ENCODE peak calls at places on chromosome 6, in eight cellular contexts. One of them, this sample, is unnamed.
A peak's percentile ranks its signal among the peaks of the same experiment; 100 is the strongest.

GRCh38 chr6:134477991-134478635 is 160.2 kb upstream of the SGK1 start:
- DNase-seq in ovary: no peak
- DNase-seq in BJ: no peak
- DNase-seq in cardiac muscle cell: no peak
- DNase-seq in heart left ventricle: no peak
- DNase-seq in uterus: no peak
- DNase-seq in pancreas: no peak
- DNase-seq in prostate gland: no peak
- DNase-seq in this sample: no peak

GRCh38 chr6:54801669-54802068 is 44.9 kb upstream of the FAM83B start:
- DNase-seq in ovary: no peak
- DNase-seq in BJ: peak; percentile 50
- DNase-seq in cardiac muscle cell: peak; percentile 41
- DNase-seq in heart left ventricle: no peak
- DNase-seq in uterus: no peak
- DNase-seq in pancreas: no peak
- DNase-seq in prostate gland: no peak
- DNase-seq in this sample: no peak

GRCh38 chr6:22025468-22026159 is 271.2 kb downstream of the PRL start:
- DNase-seq in ovary: peak; percentile 39
- DNase-seq in BJ: peak; percentile 14
- DNase-seq in cardiac muscle cell: peak; percentile 96
- DNase-seq in heart left ventricle: no peak
- DNase-seq in uterus: peak; percentile 60
- DNase-seq in pancreas: peak; percentile 16
- DNase-seq in prostate gland: no peak
- DNase-seq in this sample: peak; percentile 60

GRCh38 chr6:127173541-127173940 is 55.1 kb downstream of the RSPO3 start:
- DNase-seq in ovary: no peak
- DNase-seq in BJ: no peak
- DNase-seq in cardiac muscle cell: no peak
- DNase-seq in heart left ventricle: no peak
- DNase-seq in uterus: no peak
- DNase-seq in pancreas: no peak
- DNase-seq in prostate gland: no peak
- DNase-seq in this sample: no peak

GRCh38 chr6:89079611-89080213 is 839 bp upstream of the PNRC1 start:
- DNase-seq in ovary: peak; percentile 55
- DNase-seq in BJ: no peak
- DNase-seq in cardiac muscle cell: peak; percentile 86
- DNase-seq in heart left ventricle: peak; percentile 63
- DNase-seq in uterus: peak; percentile 61
- DNase-seq in pancreas: peak; percentile 49
- DNase-seq in prostate gland: peak; percentile 62
- DNase-seq in this sample: peak; percentile 41

GRCh38 chr6:105983763-105984162 is 102.4 kb upstream of the PRDM1 start:
- DNase-seq in ovary: no peak
- DNase-seq in BJ: no peak
- DNase-seq in cardiac muscle cell: no peak
- DNase-seq in heart left ventricle: no peak
- DNase-seq in uterus: no peak
- DNase-seq in pancreas: no peak
- DNase-seq in prostate gland: no peak
- DNase-seq in this sample: no peak

GRCh38 chr6:14072084-14072483 is 45.5 kb upstream of the CD83 start:
- DNase-seq in ovary: no peak
- DNase-seq in BJ: no peak
- DNase-seq in cardiac muscle cell: peak; percentile 20
- DNase-seq in heart left ventricle: no peak
- DNase-seq in uterus: no peak
- DNase-seq in pancreas: no peak
- DNase-seq in prostate gland: no peak
- DNase-seq in this sample: no peak

GRCh38 chr6:132746049-132746448 is 11.7 kb downstream of the VNN2 start:
- DNase-seq in ovary: no peak
- DNase-seq in BJ: no peak
- DNase-seq in cardiac muscle cell: no peak
- DNase-seq in heart left ventricle: no peak
- DNase-seq in uterus: no peak
- DNase-seq in pancreas: no peak
- DNase-seq in prostate gland: no peak
- DNase-seq in this sample: no peak

GRCh38 chr6:26545617-26546016 is 7.5 kb downstream of the HMGN4 start:
- DNase-seq in ovary: no peak
- DNase-seq in BJ: no peak
- DNase-seq in cardiac muscle cell: no peak
- DNase-seq in heart left ventricle: no peak
- DNase-seq in uterus: no peak
- DNase-seq in pancreas: no peak
- DNase-seq in prostate gland: no peak
- DNase-seq in this sample: no peak

GRCh38 chr6:104600659-104600971 is 259.1 kb downstream of the HACE1 start:
- DNase-seq in ovary: no peak
- DNase-seq in BJ: no peak
- DNase-seq in cardiac muscle cell: no peak
- DNase-seq in heart left ventricle: no peak
- DNase-seq in uterus: no peak
- DNase-seq in pancreas: no peak
- DNase-seq in prostate gland: no peak
- DNase-seq in this sample: no peak

GRCh38 chr6:104599821-104600658 is 259.7 kb downstream of the HACE1 start:
- DNase-seq in ovary: no peak
- DNase-seq in BJ: no peak
- DNase-seq in cardiac muscle cell: peak; percentile 47
- DNase-seq in heart left ventricle: no peak
- DNase-seq in uterus: no peak
- DNase-seq in pancreas: no peak
- DNase-seq in prostate gland: no peak
- DNase-seq in this sample: no peak

GRCh38 chr6:104601756-104602155 is 258.0 kb downstream of the HACE1 start:
- DNase-seq in ovary: no peak
- DNase-seq in BJ: no peak
- DNase-seq in cardiac muscle cell: peak; percentile 16
- DNase-seq in heart left ventricle: no peak
- DNase-seq in uterus: no peak
- DNase-seq in pancreas: no peak
- DNase-seq in prostate gland: no peak
- DNase-seq in this sample: no peak

GRCh38 chr6:104603108-104603745 is 256.5 kb downstream of the HACE1 start:
- DNase-seq in ovary: no peak
- DNase-seq in BJ: no peak
- DNase-seq in cardiac muscle cell: no peak
- DNase-seq in heart left ventricle: no peak
- DNase-seq in uterus: no peak
- DNase-seq in pancreas: no peak
- DNase-seq in prostate gland: no peak
- DNase-seq in this sample: no peak

DNA sequence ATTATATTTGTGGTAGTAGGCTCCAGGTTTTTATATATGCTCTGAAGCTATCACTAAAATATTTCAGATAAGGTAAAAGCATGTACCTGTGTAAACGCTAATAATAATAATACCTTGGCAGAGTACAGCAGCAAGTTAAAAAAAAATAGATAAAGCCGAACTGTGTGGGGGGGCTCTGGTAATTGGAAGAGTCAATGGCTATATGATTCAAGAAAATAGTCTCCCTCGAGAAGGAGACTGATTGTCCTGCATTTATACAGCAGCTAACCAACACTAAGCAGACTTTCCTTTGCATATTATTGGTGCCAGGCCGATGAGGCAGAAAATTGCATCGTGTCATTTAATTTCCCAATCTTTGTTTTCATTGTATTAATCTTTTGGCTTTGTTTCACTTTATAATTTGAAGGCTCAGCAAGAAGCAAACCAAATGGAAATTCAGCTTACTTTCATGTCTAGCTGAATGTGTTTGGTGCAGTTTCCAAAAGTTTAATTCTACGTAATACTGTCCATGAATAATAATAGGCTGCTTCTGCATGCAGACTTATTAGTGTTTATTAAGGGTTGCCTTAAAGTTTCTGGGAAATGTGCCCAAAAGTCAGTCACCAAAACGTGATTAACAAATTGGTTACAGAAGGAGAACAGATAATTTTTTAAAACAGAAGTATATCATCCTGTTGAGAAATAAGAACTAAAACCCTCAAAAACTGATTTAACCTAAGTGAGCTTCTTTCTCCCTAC is 258.5 kb downstream of the HACE1 start:
- DNase-seq in ovary: no peak
- DNase-seq in BJ: no peak
- DNase-seq in cardiac muscle cell: peak; percentile 66
- DNase-seq in heart left ventricle: no peak
- DNase-seq in uterus: no peak
- DNase-seq in pancreas: no peak
- DNase-seq in prostate gland: no peak
- DNase-seq in this sample: no peak
- H3K4me3 ChIP-seq in ovary: no peak overlapping the region
- H3K4me3 ChIP-seq in BJ: no peak overlapping the region
- H3K4me3 ChIP-seq in cardiac muscle cell: no peak overlapping the region
- H3K4me3 ChIP-seq in heart left ventricle: no peak overlapping the region
- H3K4me3 ChIP-seq in uterus: no peak overlapping the region
- H3K4me3 ChIP-seq in pancreas: no peak overlapping the region
- H3K4me3 ChIP-seq in prostate gland: no peak overlapping the region
- H3K4me3 ChIP-seq in this sample: no peak overlapping the region

GRCh38 chr6:36563928-36564284 is 16.6 kb upstream of the STK38 start:
- DNase-seq in ovary: no peak
- DNase-seq in BJ: no peak
- DNase-seq in cardiac muscle cell: no peak
- DNase-seq in heart left ventricle: no peak
- DNase-seq in uterus: no peak
- DNase-seq in pancreas: no peak
- DNase-seq in prostate gland: no peak
- DNase-seq in this sample: no peak
- H3K27me3 ChIP-seq in ovary: no peaks in the 10 kb centered on the region
- H3K27me3 ChIP-seq in BJ: peaks cover 2% of the 10 kb centered on the region
- H3K27me3 ChIP-seq in cardiac muscle cell: no peaks in the 10 kb centered on the region
- H3K27me3 ChIP-seq in heart left ventricle: no peaks in the 10 kb centered on the region
- H3K27me3 ChIP-seq in uterus: no peaks in the 10 kb centered on the region
- H3K27me3 ChIP-seq in pancreas: no peaks in the 10 kb centered on the region
- H3K27me3 ChIP-seq in prostate gland: no peaks in the 10 kb centered on the region
- H3K27me3 ChIP-seq in this sample: no peaks in the 10 kb centered on the region

DNA sequence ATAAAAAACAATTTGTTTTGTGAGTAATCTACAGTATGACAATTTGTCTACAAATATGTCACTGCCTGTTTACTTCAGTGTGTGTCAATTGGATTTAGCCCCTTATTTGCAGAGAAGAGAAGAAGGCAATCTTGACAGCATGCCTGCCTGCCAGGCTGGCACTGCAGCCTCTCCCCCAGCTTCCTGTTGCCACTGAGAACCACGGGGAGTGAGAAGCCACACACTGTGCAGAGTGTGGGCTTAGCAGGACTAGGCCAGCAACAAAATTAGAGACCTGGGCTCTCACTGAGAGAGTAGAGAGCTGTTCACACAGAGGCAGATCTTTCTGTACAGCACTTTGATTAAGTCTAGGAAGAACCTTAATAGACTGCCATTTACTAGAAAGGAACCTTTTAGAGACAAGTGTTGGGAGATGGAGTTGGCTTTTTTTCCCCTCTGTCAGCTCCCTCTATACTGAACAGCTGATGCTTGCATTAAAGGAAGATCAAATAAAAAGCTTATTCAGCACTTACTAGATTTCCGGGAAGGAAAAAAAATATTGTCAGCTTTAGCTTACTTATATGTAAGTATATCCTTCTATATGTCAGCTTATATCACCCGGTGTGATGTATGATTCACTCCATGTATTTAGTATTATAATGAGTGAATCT is 850.8 kb upstream of the EPHA7 start:
- DNase-seq in ovary: no peak
- DNase-seq in BJ: no peak
- DNase-seq in cardiac muscle cell: no peak
- DNase-seq in heart left ventricle: no peak
- DNase-seq in uterus: no peak
- DNase-seq in pancreas: no peak
- DNase-seq in prostate gland: no peak
- DNase-seq in this sample: no peak
- TF ChIP-seq CTCF in ovary: no peak
- TF ChIP-seq CTCF in BJ: no peak
- TF ChIP-seq CTCF in cardiac muscle cell: no peak
- TF ChIP-seq CTCF in heart left ventricle: no peak
- TF ChIP-seq CTCF in uterus: no peak
- TF ChIP-seq CTCF in pancreas: no peak
- TF ChIP-seq CTCF in prostate gland: no peak
- TF ChIP-seq CTCF in this sample: no peak

GRCh38 chr6:159760602-159761057 is 1.2 kb upstream of the ACAT2 start:
- DNase-seq in ovary: no peak
- DNase-seq in BJ: no peak
- DNase-seq in cardiac muscle cell: peak; percentile 85
- DNase-seq in heart left ventricle: no peak
- DNase-seq in uterus: no peak
- DNase-seq in pancreas: no peak
- DNase-seq in prostate gland: no peak
- DNase-seq in this sample: no peak
- H3K4me3 ChIP-seq in ovary: no peak overlapping the region
- H3K4me3 ChIP-seq in BJ: no peak overlapping the region
- H3K4me3 ChIP-seq in cardiac muscle cell: peak overlapping the region; percentile 45
- H3K4me3 ChIP-seq in heart left ventricle: no peak overlapping the region
- H3K4me3 ChIP-seq in uterus: no peak overlapping the region
- H3K4me3 ChIP-seq in pancreas: peak overlapping the region; percentile 94
- H3K4me3 ChIP-seq in prostate gland: no peak overlapping the region
- H3K4me3 ChIP-seq in this sample: peak overlapping the region; percentile 66

GRCh38 chr6:44285552-44286284 is 15.5 kb downstream of the TMEM151B start:
- DNase-seq in ovary: no peak
- DNase-seq in BJ: no peak
- DNase-seq in cardiac muscle cell: peak; percentile 46
- DNase-seq in heart left ventricle: no peak
- DNase-seq in uterus: no peak
- DNase-seq in pancreas: no peak
- DNase-seq in prostate gland: no peak
- DNase-seq in this sample: no peak

GRCh38 chr6:44284119-44284518 is 13.9 kb downstream of the TMEM151B start:
- DNase-seq in ovary: no peak
- DNase-seq in BJ: no peak
- DNase-seq in cardiac muscle cell: no peak
- DNase-seq in heart left ventricle: no peak
- DNase-seq in uterus: no peak
- DNase-seq in pancreas: no peak
- DNase-seq in prostate gland: no peak
- DNase-seq in this sample: no peak

GRCh38 chr6:44284867-44285266 is 14.6 kb downstream of the TMEM151B start:
- DNase-seq in ovary: no peak
- DNase-seq in BJ: no peak
- DNase-seq in cardiac muscle cell: no peak
- DNase-seq in heart left ventricle: no peak
- DNase-seq in uterus: no peak
- DNase-seq in pancreas: no peak
- DNase-seq in prostate gland: no peak
- DNase-seq in this sample: no peak

GRCh38 chr6:44286747-44287146 is 16.5 kb downstream of the TMEM151B start:
- DNase-seq in ovary: no peak
- DNase-seq in BJ: no peak
- DNase-seq in cardiac muscle cell: no peak
- DNase-seq in heart left ventricle: no peak
- DNase-seq in uterus: no peak
- DNase-seq in pancreas: no peak
- DNase-seq in prostate gland: no peak
- DNase-seq in this sample: no peak

GRCh38 chr6:44286285-44286565 is 16.0 kb downstream of the TMEM151B start:
- DNase-seq in ovary: no peak
- DNase-seq in BJ: no peak
- DNase-seq in cardiac muscle cell: no peak
- DNase-seq in heart left ventricle: no peak
- DNase-seq in uterus: no peak
- DNase-seq in pancreas: no peak
- DNase-seq in prostate gland: no peak
- DNase-seq in this sample: no peak
- H3K27me3 ChIP-seq in ovary: no peaks in the 10 kb centered on the region
- H3K27me3 ChIP-seq in BJ: peaks cover 24% of the 10 kb centered on the region
- H3K27me3 ChIP-seq in cardiac muscle cell: peaks cover 52% of the 10 kb centered on the region
- H3K27me3 ChIP-seq in heart left ventricle: peaks cover 12% of the 10 kb centered on the region
- H3K27me3 ChIP-seq in uterus: no peaks in the 10 kb centered on the region
- H3K27me3 ChIP-seq in pancreas: no peaks in the 10 kb centered on the region
- H3K27me3 ChIP-seq in prostate gland: peaks cover 2% of the 10 kb centered on the region
- H3K27me3 ChIP-seq in this sample: peaks cover 1% of the 10 kb centered on the region

GRCh38 chr6:128487055-128487454 is 33.3 kb downstream of the PTPRK start:
- DNase-seq in ovary: no peak
- DNase-seq in BJ: no peak
- DNase-seq in cardiac muscle cell: no peak
- DNase-seq in heart left ventricle: no peak
- DNase-seq in uterus: no peak
- DNase-seq in pancreas: no peak
- DNase-seq in prostate gland: no peak
- DNase-seq in this sample: no peak
- TF ChIP-seq CTCF in ovary: no peak
- TF ChIP-seq CTCF in BJ: peak; percentile 18
- TF ChIP-seq CTCF in cardiac muscle cell: peak; percentile 28
- TF ChIP-seq CTCF in heart left ventricle: no peak
- TF ChIP-seq CTCF in uterus: no peak
- TF ChIP-seq CTCF in pancreas: no peak
- TF ChIP-seq CTCF in prostate gland: no peak
- TF ChIP-seq CTCF in this sample: no peak

This sample was measured in GM06990.